ENCODE peak calls at places on chromosomes 7 and 10, in five cellular contexts. P, N, I, Y and Q are unnamed samples.

GRCh38 chr7:27175626-27176342 is 1.7 kb upstream of the HOXA10 start:
- DNase-seq in I (no peak), N (peak), Y (peak), P (no peak), Q (peak)

GRCh38 chr10:112639291-112639690 is 192.3 kb downstream of the VTI1A start:
- DNase-seq in I (peak), Y (no peak), N (peak), P (no peak), Q (no peak)

GRCh38 chr7:107976620-107977019 is 26.3 kb downstream of the LAMB1 start:
- DNase-seq in I (no peak), N (no peak), Y (no peak), P (no peak), Q (no peak)

GRCh38 chr10:75565286-75566251 is 134.1 kb downstream of the LRMDA start:
- DNase-seq in N (no peak), Y (no peak), I (no peak), P (no peak), Q (no peak)

GRCh38 chr7:96120856-96121255 is 201.0 kb downstream of the SLC25A13 start:
- DNase-seq in P (no peak), Y (no peak), I (no peak), N (no peak), Q (no peak)

GRCh38 chr10:24553051-24553612 is 170.6 kb downstream of the ARHGAP21 start:
- DNase-seq in I (peak), Y (peak), N (no peak), P (no peak), Q (no peak)

GRCh38 chr10:124739996-124740373 is 4.2 kb downstream of the FAM53B start:
- DNase-seq in N (no peak), Y (no peak), P (no peak), I (no peak), Q (no peak)

GRCh38 chr7:33885290-33886005 is 19.9 kb upstream of the BMPER start:
- DNase-seq in Y (peak), P (no peak), N (peak), I (no peak), Q (no peak)

GRCh38 chr7:28354601-28355062 is 57.7 kb upstream of the CREB5 start:
- DNase-seq in P (no peak), I (peak), Y (no peak), N (peak), Q (no peak)

GRCh38 chr7:94301024-94301588 is 93.6 kb upstream of the COL1A2 start:
- DNase-seq in P (no peak), Y (peak), N (peak), I (peak), Q (peak)

GRCh38 chr7:35025391-35025870 is 11.9 kb downstream of the DPY19L1 start:
- DNase-seq in P (no peak), N (no peak), Y (no peak), I (no peak), Q (no peak)

GRCh38 chr7:1679966-1680730 is 10.1 kb downstream of the ELFN1 start:
- DNase-seq in N (no peak), P (no peak), I (no peak), Y (no peak), Q (peak)

GRCh38 chr10:132421377-132422168 is 24.6 kb downstream of the PWWP2B start:
- DNase-seq in I (peak), P (no peak), Y (peak), N (no peak), Q (peak)

GRCh38 chr7:77276120-77276519 is 76.5 kb upstream of the FGL2 start:
- DNase-seq in I (no peak), N (no peak), Y (no peak), P (no peak), Q (no peak)

GRCh38 chr7:106872763-106873162 is 7.7 kb downstream of the PIK3CG start:
- DNase-seq in P (no peak), I (no peak), N (no peak), Y (no peak), Q (no peak)

GRCh38 chr10:13973742-13974141 is 357.0 kb downstream of the FRMD4A start:
- DNase-seq in P (no peak), N (no peak), I (no peak), Y (no peak), Q (no peak)

GRCh38 chr7:139570119-139570518 is 46.6 kb downstream of the CLEC2L start:
- DNase-seq in P (no peak), I (no peak), Y (peak), N (no peak), Q (peak)

GRCh38 chr10:34655286-34656170 is 159.6 kb downstream of the PARD3 start:
- DNase-seq in I (peak), P (no peak), Y (peak), N (peak), Q (peak)

GRCh38 chr7:156002362-156003001 is 190.2 kb upstream of the SHH start:
- DNase-seq in I (no peak), Y (no peak), N (no peak), P (no peak), Q (no peak)

GRCh38 chr10:4176500-4177281 is 391.7 kb upstream of the KLF6 start:
- DNase-seq in I (no peak), N (no peak), P (no peak), Y (no peak), Q (no peak)

GRCh38 chr10:79476645-79477044 is 31.2 kb upstream of the ZCCHC24 start:
- DNase-seq in P (no peak), N (no peak), Y (no peak), I (no peak), Q (no peak)

GRCh38 chr7:105319578-105319977 is 69.1 kb downstream of the SRPK2 start:
- DNase-seq in I (peak), P (no peak), N (no peak), Y (no peak), Q (no peak)

GRCh38 chr10:76007206-76007605 is 575.8 kb downstream of the LRMDA start:
- DNase-seq in Y (no peak), P (no peak), N (no peak), I (no peak), Q (peak)

GRCh38 chr7:139635521-139636240 is 112.2 kb downstream of the CLEC2L start:
- DNase-seq in Y (no peak), N (no peak), P (peak), I (no peak), Q (no peak)

GRCh38 chr7:5614579-5614978 is 166.9 kb downstream of the RNF216 start:
- DNase-seq in Y (no peak), I (no peak), P (no peak), N (no peak), Q (peak)

GRCh38 chr7:20241491-20242261 is 24.5 kb upstream of the MACC1 start:
- DNase-seq in P (no peak), I (peak), N (no peak), Y (no peak), Q (no peak)